ENCODE peak calls at places on chromosomes 4 and X, in eight cellular contexts. D is thyroid gland, L is left lung, T is mammary epithelial cell, U is GM12865, Q is AG10803, K is esophagus squamous epithelium, M is NB4. W is an unnamed sample.

GRCh38 chr4:141540643-141541042 is 95.7 kb upstream of the IL15 start:
- DNase-seq in D (no peak), M (no peak), L (no peak), K (no peak), U (no peak), T (no peak), Q (peak), W (no peak)

GRCh38 chrX:39201305-39201990 is 400.2 kb downstream of the MID1IP1 start:
- DNase-seq in D (no peak), T (peak), L (no peak), K (no peak), U (peak), M (peak), Q (no peak), W (no peak)

GRCh38 chr4:138945401-138945800 is 70.2 kb upstream of the NOCT start:
- DNase-seq in T (peak), D (no peak), K (no peak), L (no peak), Q (no peak), U (no peak), M (no peak), W (no peak)

GRCh38 chrX:9670136-9670905 is 95.3 kb downstream of the GPR143 start:
- DNase-seq in D (no peak), Q (peak), L (no peak), T (no peak), M (no peak), K (no peak), U (no peak), W (no peak)

GRCh38 chr4:63578383-63578782 is 830.9 kb downstream of the TECRL start:
- DNase-seq in M (no peak), D (no peak), U (no peak), T (no peak), L (no peak), K (no peak), Q (no peak), W (no peak)

GRCh38 chr4:79964715-79965345 is 108.2 kb downstream of the ANTXR2 start:
- DNase-seq in T (no peak), K (no peak), Q (no peak), M (no peak), U (no peak), L (no peak), D (peak), W (no peak)

GRCh38 chr4:143346208-143346607 is 9.5 kb downstream of the GAB1 start:
- DNase-seq in K (no peak), Q (no peak), U (no peak), M (no peak), T (peak), D (peak), L (peak), W (no peak)

GRCh38 chrX:133265331-133265730 is 47.2 kb upstream of the TFDP3 start:
- DNase-seq in D (peak), L (no peak), K (no peak), U (no peak), M (peak), T (no peak), Q (no peak), W (no peak)

GRCh38 chr4:83362492-83363329 is 28.1 kb upstream of the HPSE start:
- DNase-seq in L (no peak), U (peak), T (peak), Q (peak), K (no peak), M (peak), D (no peak), W (no peak)

GRCh38 chr4:2222838-2223237 is 19.1 kb downstream of the HAUS3 start:
- DNase-seq in K (no peak), T (no peak), Q (no peak), D (no peak), M (no peak), U (no peak), L (no peak), W (no peak)

GRCh38 chrX:67759018-67759417 is 215.2 kb downstream of the AR start:
- DNase-seq in L (no peak), M (no peak), Q (no peak), K (no peak), D (no peak), T (no peak), U (no peak), W (no peak)

GRCh38 chrX:22105231-22105630 is 73.1 kb downstream of the PHEX start:
- DNase-seq in D (no peak), U (no peak), M (no peak), L (no peak), T (no peak), Q (peak), K (no peak), W (no peak)

GRCh38 chr4:153008578-153009199 is 72.6 kb downstream of the FHDC1 start:
- DNase-seq in U (peak), K (no peak), D (no peak), Q (no peak), T (no peak), M (no peak), L (no peak), W (peak)

GRCh38 chrX:29488919-29489318 is 726.4 kb upstream of the MAGEB2 start:
- DNase-seq in L (no peak), U (peak), K (no peak), M (no peak), T (no peak), Q (no peak), D (no peak), W (no peak)

GRCh38 chrX:11755724-11756123 is 2.3 kb upstream of the MSL3 start:
- DNase-seq in D (no peak), U (no peak), M (no peak), Q (no peak), T (no peak), K (no peak), L (no peak), W (no peak)

GRCh38 chrX:46884799-46885198 is 27.4 kb upstream of the JADE3 start:
- DNase-seq in U (peak), D (no peak), T (no peak), K (no peak), Q (no peak), L (no peak), M (no peak), W (no peak)

GRCh38 chr4:7161721-7162214 is 30.6 kb upstream of the SORCS2 start:
- DNase-seq in T (no peak), K (no peak), U (no peak), M (no peak), Q (peak), L (peak), D (peak), W (no peak)

GRCh38 chr4:1608821-1609500 is 75.2 kb downstream of the FAM53A start:
- DNase-seq in M (no peak), Q (no peak), D (no peak), T (no peak), L (no peak), U (no peak), K (no peak), W (no peak)

GRCh38 chr4:102562995-102563394 is 61.8 kb downstream of the NFKB1 start:
- DNase-seq in D (no peak), U (peak), L (no peak), T (peak), M (no peak), K (no peak), Q (peak), W (no peak)

GRCh38 chrX:155643240-155643639 is 30.5 kb upstream of the TMLHE start:
- DNase-seq in K (no peak), L (no peak), Q (no peak), D (no peak), M (no peak), U (no peak), T (no peak), W (no peak)

GRCh38 chrX:151815461-151815860 is 80.9 kb downstream of the CNGA2 start:
- DNase-seq in K (no peak), D (no peak), M (no peak), U (no peak), L (no peak), Q (peak), T (no peak), W (no peak)

GRCh38 chr4:89538886-89539285 is 231.3 kb upstream of the GPRIN3 start:
- DNase-seq in D (no peak), Q (no peak), T (no peak), L (no peak), U (no peak), M (no peak), K (no peak), W (no peak)

GRCh38 chr4:99165978-99166377 is 21.9 kb upstream of the ADH4 start:
- DNase-seq in D (no peak), T (peak), U (no peak), M (no peak), K (no peak), L (no peak), Q (no peak), W (no peak)

GRCh38 chrX:16250296-16250695 is 83.0 kb downstream of the MAGEB17 start:
- DNase-seq in U (no peak), Q (peak), T (no peak), M (no peak), K (no peak), D (no peak), L (no peak), W (no peak)

GRCh38 chr4:173478136-173478860 is 51.7 kb downstream of the HAND2 start:
- DNase-seq in T (no peak), D (no peak), U (no peak), K (no peak), L (no peak), M (no peak), Q (peak), W (no peak)

GRCh38 chr4:43148481-43148880 is 256.0 kb downstream of the GRXCR1 start:
- DNase-seq in U (no peak), Q (no peak), K (no peak), D (no peak), M (no peak), L (no peak), T (no peak), W (no peak)

GRCh38 chrX:3733043-3733430 is 19.6 kb upstream of the PRKX start:
- DNase-seq in Q (no peak), M (no peak), K (no peak), T (no peak), L (no peak), D (no peak), U (no peak), W (no peak)

DNA sequence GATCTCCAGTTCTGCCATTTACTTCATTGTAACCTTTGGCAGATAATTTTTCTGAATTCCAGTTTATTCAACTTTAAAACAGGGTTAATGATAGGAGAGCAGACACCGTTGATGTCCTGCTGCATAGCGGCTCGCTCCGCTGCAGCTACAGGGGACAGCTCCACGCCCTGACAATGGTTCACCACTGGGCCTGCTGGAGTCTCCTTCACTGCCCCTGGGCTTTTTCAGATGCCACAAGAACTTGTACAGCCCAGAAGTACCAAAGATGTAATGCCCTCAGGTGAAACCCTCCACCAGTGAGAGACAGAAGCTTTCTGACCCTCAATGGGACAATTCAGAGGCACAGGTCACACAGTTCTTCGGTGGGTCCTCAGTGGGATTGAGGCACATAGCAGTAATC is 22.7 kb upstream of the SEPTIN11 start:
- DNase-seq in L (no peak), U (no peak), T (no peak), Q (no peak), K (no peak), M (no peak), D (no peak), W (no peak)
- H3K4me3 ChIP-seq in L (no peak), U (no peak), T (no peak), Q (no peak), K (no peak), M (no peak), D (no peak), W (no peak)

DNA sequence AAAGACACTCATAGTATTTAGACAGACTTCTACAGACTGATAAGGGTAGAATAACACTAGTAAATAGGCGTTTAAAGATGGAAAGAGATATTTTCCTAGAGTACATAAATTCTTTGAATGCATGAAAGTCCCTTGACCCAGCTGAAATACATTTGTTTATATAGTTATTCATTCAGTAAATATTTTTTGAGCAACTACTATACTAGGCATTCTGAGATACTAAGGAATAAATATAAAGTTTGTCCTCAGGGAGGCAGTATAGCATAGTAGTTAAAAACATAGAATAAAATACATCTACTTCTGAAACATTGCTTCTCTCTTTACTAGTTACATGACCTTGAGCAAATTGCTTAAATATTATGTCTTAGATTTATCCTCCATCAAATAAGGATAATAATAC is 27.4 kb downstream of the HMGN5 start:
- DNase-seq in Q (peak), D (no peak), U (peak), T (peak), K (no peak), L (no peak), M (peak), W (no peak)
- TF ChIP-seq CTCF in Q (peak), D (peak), U (no peak), T (no peak), K (peak), L (peak), M (no peak), W (peak)

GRCh38 chr4:185309770-185310169 is 86.0 kb downstream of the LRP2BP start:
- DNase-seq in K (no peak), D (no peak), Q (no peak), L (no peak), U (peak), M (no peak), T (no peak), W (peak)

GRCh38 chr4:185307136-185307950 is 88.4 kb downstream of the LRP2BP start:
- DNase-seq in T (peak), L (no peak), Q (no peak), M (no peak), K (no peak), D (peak), U (peak), W (peak)

GRCh38 chr4:185304541-185304940 is 91.2 kb downstream of the LRP2BP start:
- DNase-seq in Q (peak), K (no peak), D (peak), M (no peak), L (no peak), U (no peak), T (no peak), W (no peak)

GRCh38 chr4:185304944-185305690 is 90.6 kb downstream of the LRP2BP start:
- DNase-seq in U (peak), T (peak), L (peak), K (no peak), Q (no peak), D (peak), M (peak), W (peak)

GRCh38 chr4:185305979-185306442 is 89.7 kb downstream of the LRP2BP start:
- DNase-seq in L (no peak), D (peak), U (no peak), T (peak), K (no peak), Q (peak), M (no peak), W (no peak)
- H3K4me3 ChIP-seq in L (no peak), D (no peak), U (no peak), T (no peak), K (no peak), Q (no peak), M (no peak), W (no peak)

GRCh38 chr4:96146686-96147085 is 306.8 kb downstream of the PDHA2 start:
- DNase-seq in T (no peak), K (no peak), D (no peak), U (no peak), Q (no peak), L (no peak), M (no peak), W (no peak)

GRCh38 chr4:96150501-96150900 is 310.6 kb downstream of the PDHA2 start:
- DNase-seq in K (no peak), U (no peak), D (no peak), Q (no peak), L (no peak), M (no peak), T (no peak), W (no peak)

GRCh38 chr4:96145671-96146070 is 305.8 kb downstream of the PDHA2 start:
- DNase-seq in Q (no peak), L (no peak), D (no peak), M (no peak), T (no peak), K (no peak), U (no peak), W (no peak)

GRCh38 chr4:96152824-96153223 is 312.9 kb downstream of the PDHA2 start:
- DNase-seq in T (no peak), Q (no peak), U (no peak), M (no peak), K (no peak), L (no peak), D (no peak), W (no peak)

DNA sequence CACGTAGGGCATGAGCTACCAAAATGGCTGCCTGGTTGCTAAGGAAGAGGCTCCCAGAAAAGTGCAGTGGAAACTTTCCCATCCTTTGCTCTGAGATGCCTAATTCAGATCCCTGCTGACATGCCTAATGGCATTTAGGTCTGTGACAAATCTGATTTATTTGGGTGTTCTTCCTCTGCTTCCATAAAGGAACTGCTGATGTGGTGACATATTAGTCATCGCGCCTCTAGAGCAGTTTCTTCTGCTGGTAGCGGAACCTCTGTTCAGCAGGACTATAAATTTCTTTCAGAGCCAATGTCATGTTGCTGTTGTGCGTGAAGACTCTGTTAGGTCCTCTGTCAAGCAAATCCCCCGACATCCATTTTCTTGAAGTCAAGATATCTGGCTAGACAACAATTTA is 310.0 kb downstream of the PDHA2 start:
- DNase-seq in Q (no peak), L (no peak), M (no peak), K (no peak), T (no peak), D (no peak), U (no peak), W (no peak)
- TF ChIP-seq CTCF in Q (no peak), L (no peak), M (no peak), K (no peak), T (no peak), D (no peak), U (no peak), W (no peak)

GRCh38 chr4:120062663-120063195 is 3.9 kb downstream of the MAD2L1 start:
- DNase-seq in U (no peak), M (no peak), L (no peak), Q (no peak), T (no peak), K (no peak), D (no peak), W (no peak)
- H3K4me3 ChIP-seq in U (no peak), M (peak), L (no peak), Q (no peak), T (no peak), K (no peak), D (no peak), W (no peak)

DNA sequence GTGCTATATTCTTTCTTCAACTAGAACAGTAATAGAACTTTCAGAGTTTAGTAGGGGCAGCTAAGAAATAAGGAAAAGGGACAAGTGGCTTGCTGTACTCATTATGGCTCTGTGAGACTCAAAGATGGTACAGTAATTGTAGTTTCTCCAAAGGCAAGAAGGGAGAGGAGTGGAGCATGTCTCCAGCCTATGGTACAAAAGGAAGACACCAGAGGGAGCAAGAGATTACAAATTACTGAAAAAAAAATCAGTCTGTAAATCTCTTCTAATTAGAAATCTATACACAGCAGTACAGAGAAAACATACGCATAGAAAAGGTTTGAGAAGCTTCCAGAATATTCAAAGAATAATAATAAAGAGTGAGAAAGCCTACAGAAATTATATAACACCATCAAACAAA is 61.4 kb downstream of the KLHL4 start:
- DNase-seq in D (no peak), K (no peak), L (no peak), U (no peak), Q (no peak), M (no peak), T (no peak), W (no peak)
- TF ChIP-seq CTCF in D (no peak), K (no peak), L (no peak), U (no peak), Q (no peak), M (no peak), T (no peak), W (no peak)